ENCODE peak calls at places on chromosome 21, in four cellular contexts. S, G, H and B are unnamed samples.

GRCh38 chr21:36260030-36260787 is 59.8 kb upstream of the MORC3 start:
- DNase-seq in G (peak; percentile 41), H (peak; percentile 73), S (peak; percentile 70), B (peak; percentile 50)

GRCh38 chr21:15229390-15229789 is 164.6 kb upstream of the NRIP1 start:
- DNase-seq in G (no peak), H (no peak), S (no peak), B (no peak)

GRCh38 chr21:21712761-21713558 is 714.8 kb downstream of the NCAM2 start:
- DNase-seq in G (no peak), S (no peak), H (peak; percentile 62), B (no peak)

GRCh38 chr21:32335601-32336575 is 37.2 kb downstream of the MRAP start:
- DNase-seq in S (no peak), G (no peak), H (peak; percentile 14), B (no peak)

GRCh38 chr21:30257773-30258172 is 25.0 kb downstream of the KRTAP24-1 start:
- DNase-seq in S (peak; percentile 10), G (no peak), H (no peak), B (peak; percentile 63)

GRCh38 chr21:41966341-41966833 is 12.6 kb upstream of the C2CD2 start:
- DNase-seq in G (no peak), H (peak; percentile 24), S (no peak), B (no peak)

GRCh38 chr21:40936771-40937261 is 89.9 kb upstream of the DSCAM start:
- DNase-seq in H (no peak), G (no peak), S (no peak), B (no peak)

GRCh38 chr21:8992731-8993174 is 1528.6 kb upstream of the TPTE start:
- DNase-seq in S (no peak), G (no peak), H (no peak), B (no peak)

GRCh38 chr21:46323227-46323709 is 402 bp downstream of the C21orf58 start:
- DNase-seq in G (no peak), H (no peak), S (no peak), B (no peak)

GRCh38 chr21:39911286-39911685 is 44.0 kb downstream of the PCP4 start:
- DNase-seq in G (no peak), S (no peak), H (no peak), B (no peak)

GRCh38 chr21:38878394-38879179 is 72.9 kb downstream of the ETS2 start:
- DNase-seq in S (no peak), G (no peak), H (no peak), B (no peak)